ENCODE peak calls at places on chromosomes 5 and 9, in nine cellular contexts. Q, C, X, W, J, P, H, E and O are unnamed samples.

GRCh38 chr5:111641533-111642230 is 115.3 kb downstream of the NREP start:
- DNase-seq in Q (no peak), C (no peak), X (peak; percentile 90), W (no peak), J (no peak), P (no peak), H (peak; percentile 76), E (peak; percentile 71), O (no peak)

GRCh38 chr5:156647034-156647451 is 203.1 kb upstream of the PPP1R2B start:
- DNase-seq in Q (no peak), C (no peak), X (peak; percentile 38), W (no peak), J (no peak), P (no peak), H (no peak), E (peak; percentile 61), O (no peak)

GRCh38 chr5:15285901-15286583 is 213.9 kb upstream of the FBXL7 start:
- DNase-seq in Q (no peak), C (no peak), X (peak; percentile 85), W (no peak), J (peak; percentile 33), P (peak; percentile 7), H (peak; percentile 0), E (peak; percentile 9), O (no peak)

GRCh38 chr5:40578501-40579451 is 100.9 kb upstream of the PTGER4 start:
- DNase-seq in Q (no peak), C (no peak), X (peak; percentile 46), W (no peak), J (no peak), P (no peak), H (no peak), E (peak; percentile 12), O (no peak)

GRCh38 chr5:178208540-178209227 is 4.4 kb downstream of the HNRNPAB start:
- DNase-seq in Q (peak; percentile 52), C (no peak), X (no peak), W (no peak), J (no peak), P (no peak), H (no peak), E (no peak), O (no peak)

GRCh38 chr9:130446111-130446861 is 1.5 kb downstream of the ASS1 start:
- DNase-seq in Q (peak; percentile 45), C (no peak), X (peak; percentile 94), W (peak; percentile 75), J (peak; percentile 79), P (peak; percentile 61), H (peak; percentile 96), E (peak; percentile 89), O (no peak)

GRCh38 chr9:37899041-37899440 is 4.9 kb downstream of the SLC25A51 start:
- DNase-seq in Q (no peak), C (no peak), X (peak; percentile 74), W (no peak), J (no peak), P (no peak), H (peak; percentile 72), E (peak; percentile 33), O (no peak)

GRCh38 chr5:416636-416960 is 26.4 kb upstream of the EXOC3 start:
- DNase-seq in Q (no peak), C (no peak), X (no peak), W (peak; percentile 48), J (no peak), P (no peak), H (no peak), E (no peak), O (no peak)

GRCh38 chr9:119289740-119290139 is 79.5 kb downstream of the BRINP1 start:
- DNase-seq in Q (peak; percentile 89), C (no peak), X (no peak), W (no peak), J (peak; percentile 51), P (peak; percentile 68), H (peak; percentile 37), E (peak; percentile 56), O (no peak)

GRCh38 chr5:72503888-72504491 is 3.2 kb downstream of the ZNF366 start:
- DNase-seq in Q (no peak), C (no peak), X (peak; percentile 44), W (no peak), J (no peak), P (no peak), H (no peak), E (peak; percentile 41), O (no peak)

GRCh38 chr5:66757219-66757833 is 161.1 kb downstream of the MAST4 start:
- DNase-seq in Q (peak; percentile 60), C (peak; percentile 21), X (peak; percentile 44), W (no peak), J (peak; percentile 49), P (peak; percentile 73), H (peak; percentile 83), E (peak; percentile 53), O (peak; percentile 22)

GRCh38 chr9:97919217-97919813 is 3.0 kb downstream of the TRMO start:
- DNase-seq in Q (no peak), C (no peak), X (no peak), W (no peak), J (no peak), P (no peak), H (no peak), E (no peak), O (no peak)

GRCh38 chr5:27241564-27242257 is 203.3 kb upstream of the CDH9 start:
- DNase-seq in Q (no peak), C (no peak), X (peak; percentile 97), W (no peak), J (no peak), P (no peak), H (peak; percentile 97), E (peak; percentile 98), O (peak; percentile 98)

GRCh38 chr5:143384865-143385657 is 18.4 kb downstream of the NR3C1 start:
- DNase-seq in Q (no peak), C (no peak), X (no peak), W (no peak), J (no peak), P (no peak), H (no peak), E (no peak), O (no peak)

GRCh38 chr5:86493777-86494176 is 124.0 kb upstream of the COX7C start:
- DNase-seq in Q (no peak), C (no peak), X (no peak), W (no peak), J (no peak), P (no peak), H (no peak), E (no peak), O (no peak)

GRCh38 chr9:120396926-120397325 is 183.0 kb downstream of the CDK5RAP2 start:
- DNase-seq in Q (no peak), C (no peak), X (no peak), W (no peak), J (no peak), P (no peak), H (no peak), E (peak; percentile 41), O (no peak)

GRCh38 chr9:137665226-137665625 is 46.4 kb downstream of the EHMT1 start:
- DNase-seq in Q (no peak), C (no peak), X (no peak), W (no peak), J (no peak), P (no peak), H (no peak), E (no peak), O (no peak)
- H3K4me3 ChIP-seq in Q (no peak overlapping the region), C (no peak overlapping the region), X (no peak overlapping the region), W (no peak overlapping the region), J (no peak overlapping the region), P (no peak overlapping the region), H (no peak overlapping the region), E (no peak overlapping the region), O (no peak overlapping the region)

DNA sequence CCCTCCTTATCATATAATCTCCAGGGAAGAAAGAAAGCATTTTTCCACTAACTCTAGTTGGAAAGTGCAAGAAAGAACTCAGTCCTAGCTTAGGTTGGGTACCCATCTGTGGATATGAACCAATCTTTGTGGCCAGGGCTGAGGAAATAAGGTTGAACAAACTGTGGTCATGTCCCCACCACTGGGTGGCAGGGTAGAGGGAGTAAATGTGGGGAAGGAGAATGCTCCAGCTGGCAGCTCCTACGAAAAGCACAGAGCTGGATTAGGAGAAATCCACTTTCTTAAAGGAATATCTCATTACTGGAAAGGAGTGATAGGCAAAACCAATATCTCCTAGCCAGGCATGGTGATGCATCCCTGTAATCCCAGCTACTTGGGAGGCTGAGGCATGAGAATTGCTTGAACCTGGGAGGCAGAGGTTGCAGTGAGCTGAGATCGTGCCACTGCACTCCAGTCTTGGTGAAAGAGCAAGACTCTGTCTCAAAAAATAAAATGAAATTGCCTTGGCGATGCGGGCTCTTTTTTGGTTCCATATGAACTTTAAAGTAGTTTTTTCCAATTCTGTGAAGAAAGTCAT is 175.1 kb downstream of the CCDC192 start:
- DNase-seq in Q (peak; percentile 77), C (no peak), X (peak; percentile 57), W (no peak), J (peak; percentile 53), P (peak; percentile 77), H (peak; percentile 58), E (peak; percentile 40), O (no peak)
- H3K4me3 ChIP-seq in Q (no peak overlapping the region), C (no peak overlapping the region), X (no peak overlapping the region), W (no peak overlapping the region), J (no peak overlapping the region), P (no peak overlapping the region), H (no peak overlapping the region), E (no peak overlapping the region), O (no peak overlapping the region)

DNA sequence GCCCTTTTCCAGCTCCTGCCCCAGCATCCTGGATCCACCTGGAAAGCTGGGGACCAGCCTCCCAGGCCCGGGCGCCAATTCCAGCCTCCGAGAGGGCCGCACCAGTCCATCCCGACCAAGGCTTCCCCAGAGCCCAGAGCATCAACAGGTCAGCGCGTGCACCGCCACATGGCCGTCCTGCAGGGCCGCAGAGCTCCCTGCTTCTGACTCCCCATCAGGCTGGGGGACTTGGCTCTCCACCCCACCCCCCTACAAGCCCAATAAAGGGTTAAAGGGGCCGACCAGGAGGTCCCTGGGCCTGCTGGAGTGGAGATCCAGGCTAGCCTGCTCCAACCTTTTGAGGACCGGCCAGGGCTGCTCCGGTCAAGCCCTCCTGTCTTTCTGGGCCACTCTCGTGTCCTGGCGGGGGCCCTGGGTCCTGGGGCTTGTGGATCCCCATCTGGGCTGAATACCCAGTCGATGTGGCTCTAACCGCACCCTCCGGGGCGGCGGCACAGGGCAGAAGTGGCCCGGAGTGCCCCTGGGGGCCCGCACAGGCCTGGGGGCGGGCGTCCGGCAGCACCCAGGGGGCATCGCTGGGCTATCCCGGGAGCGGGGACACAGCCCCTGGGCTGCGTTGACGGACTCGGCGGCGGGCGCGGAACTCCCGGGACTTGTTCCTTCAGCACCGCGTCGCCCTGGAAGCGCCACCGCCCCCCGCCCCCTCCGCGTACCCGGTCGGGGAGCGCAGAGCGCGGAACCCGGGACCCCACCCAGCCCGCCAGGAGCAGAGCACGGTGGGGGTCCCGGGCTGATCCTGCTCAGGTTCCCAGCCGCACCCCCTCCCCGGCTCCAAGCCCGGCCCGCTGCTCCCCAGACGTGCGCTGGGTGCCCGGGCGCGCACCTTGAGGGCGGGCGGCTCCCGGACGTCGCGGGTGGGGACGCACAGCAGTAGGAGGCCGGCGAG is 590 bp downstream of the ENTPD2 start:
- DNase-seq in Q (peak; percentile 55), C (no peak), X (no peak), W (no peak), J (no peak), P (no peak), H (no peak), E (no peak), O (no peak)
- H3K4me3 ChIP-seq in Q (peak overlapping the region; percentile 60), C (no peak overlapping the region), X (no peak overlapping the region), W (peak overlapping the region; percentile 51), J (peak overlapping the region; percentile 13), P (no peak overlapping the region), H (no peak overlapping the region), E (no peak overlapping the region), O (no peak overlapping the region)

DNA sequence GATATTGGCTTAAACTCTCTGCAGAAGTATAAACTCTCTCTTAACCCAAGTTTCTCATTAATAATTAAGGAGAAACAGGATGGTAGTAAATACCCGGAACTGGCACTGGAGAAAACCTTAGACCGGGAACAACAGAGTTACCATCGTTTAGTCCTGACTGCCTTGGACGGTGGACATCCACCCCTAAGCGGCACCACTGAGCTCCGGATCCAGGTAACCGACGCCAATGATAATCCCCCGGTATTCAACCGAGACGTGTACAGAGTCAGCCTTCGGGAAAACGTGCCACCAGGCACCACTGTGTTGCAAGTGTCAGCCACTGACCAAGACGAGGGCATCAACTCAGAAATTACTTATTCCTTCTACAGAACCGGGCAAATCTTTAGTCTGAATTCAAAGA is 861 bp downstream of the PCDHGB5 start:
- DNase-seq in Q (no peak), C (no peak), X (no peak), W (no peak), J (no peak), P (no peak), H (no peak), E (no peak), O (no peak)
- H3K4me3 ChIP-seq in Q (peak overlapping the region; percentile 42), C (no peak overlapping the region), X (no peak overlapping the region), W (no peak overlapping the region), J (no peak overlapping the region), P (no peak overlapping the region), H (peak overlapping the region; percentile 27), E (peak overlapping the region; percentile 8), O (no peak overlapping the region)